ENCODE peak calls at places on chromosomes 16 and 17, in six cellular contexts. H is heart right ventricle, Y is upper lobe of right lung, U is pancreas, I is tibial nerve, V is prostate gland. Q is an unnamed sample. For H3K4me1, the result is how much of the 10 kb centered on the place peaks cover.

GRCh38 chr17:80441133-80441578 is 26.2 kb downstream of the ENDOV start:
- DNase-seq in H (peak), Y (no peak), U (no peak), I (no peak), V (no peak), Q (no peak)

GRCh38 chr17:44354582-44355309 is 8.9 kb downstream of the FAM171A2 start:
- DNase-seq in H (no peak), Y (peak), U (no peak), I (no peak), V (no peak), Q (no peak)

GRCh38 chr17:74379495-74380085 is 12.3 kb downstream of the GPR142 start:
- DNase-seq in H (peak), Y (peak), U (peak), I (peak), V (peak), Q (peak)

GRCh38 chr16:15907863-15908478 is 19.6 kb upstream of the CEP20 start:
- DNase-seq in H (no peak), Y (no peak), U (no peak), I (no peak), V (no peak), Q (no peak)

GRCh38 chr16:51773491-51773890 is 622.4 kb upstream of the SALL1 start:
- DNase-seq in H (no peak), Y (no peak), U (no peak), I (no peak), V (no peak), Q (no peak)

GRCh38 chr17:38605230-38605851 is 411 bp downstream of the SRCIN1 start:
- DNase-seq in H (no peak), Y (no peak), U (peak), I (no peak), V (no peak), Q (no peak)

GRCh38 chr16:57633383-57634064 is 5.1 kb downstream of the ADGRG1 start:
- DNase-seq in H (no peak), Y (no peak), U (no peak), I (no peak), V (no peak), Q (no peak)

GRCh38 chr17:58303981-58304734 is 23.4 kb upstream of the MPO start:
- DNase-seq in H (no peak), Y (peak), U (peak), I (no peak), V (no peak), Q (no peak)

GRCh38 chr16:81778861-81779539 is at the start of gene PLCG2:
- DNase-seq in H (peak), Y (peak), U (peak), I (peak), V (peak), Q (peak)

GRCh38 chr17:66171692-66172091 is 20.2 kb downstream of the CEP112 start:
- DNase-seq in H (no peak), Y (no peak), U (no peak), I (no peak), V (no peak), Q (no peak)

GRCh38 chr16:24610421-24610765 is 71.0 kb downstream of the RBBP6 start:
- DNase-seq in H (no peak), Y (peak), U (no peak), I (no peak), V (no peak), Q (no peak)

GRCh38 chr17:40342575-40343058 is 21.9 kb downstream of the GJD3 start:
- DNase-seq in H (no peak), Y (peak), U (no peak), I (no peak), V (no peak), Q (no peak)

GRCh38 chr17:5097101-5097834 is 14.4 kb downstream of the ZNF232 start:
- DNase-seq in H (peak), Y (peak), U (peak), I (no peak), V (peak), Q (peak)

GRCh38 chr16:58048494-58048893 is 22.9 kb downstream of the MMP15 start:
- DNase-seq in H (no peak), Y (no peak), U (no peak), I (no peak), V (no peak), Q (no peak)

GRCh38 chr17:29359777-29360176 is 30.4 kb upstream of the TAOK1 start:
- DNase-seq in H (no peak), Y (no peak), U (no peak), I (no peak), V (no peak), Q (no peak)

GRCh38 chr17:21242780-21243515 is 10.3 kb downstream of the NATD1 start:
- DNase-seq in H (peak), Y (no peak), U (no peak), I (no peak), V (no peak), Q (no peak)

GRCh38 chr17:21239680-21240374 is 13.4 kb downstream of the NATD1 start:
- DNase-seq in H (no peak), Y (no peak), U (no peak), I (no peak), V (no peak), Q (no peak)

GRCh38 chr17:21242026-21242700 is 11.0 kb downstream of the NATD1 start:
- DNase-seq in H (no peak), Y (no peak), U (no peak), I (no peak), V (no peak), Q (no peak)

GRCh38 chr17:21241564-21241963 is 11.6 kb downstream of the NATD1 start:
- DNase-seq in H (no peak), Y (no peak), U (no peak), I (no peak), V (no peak), Q (no peak)

DNA sequence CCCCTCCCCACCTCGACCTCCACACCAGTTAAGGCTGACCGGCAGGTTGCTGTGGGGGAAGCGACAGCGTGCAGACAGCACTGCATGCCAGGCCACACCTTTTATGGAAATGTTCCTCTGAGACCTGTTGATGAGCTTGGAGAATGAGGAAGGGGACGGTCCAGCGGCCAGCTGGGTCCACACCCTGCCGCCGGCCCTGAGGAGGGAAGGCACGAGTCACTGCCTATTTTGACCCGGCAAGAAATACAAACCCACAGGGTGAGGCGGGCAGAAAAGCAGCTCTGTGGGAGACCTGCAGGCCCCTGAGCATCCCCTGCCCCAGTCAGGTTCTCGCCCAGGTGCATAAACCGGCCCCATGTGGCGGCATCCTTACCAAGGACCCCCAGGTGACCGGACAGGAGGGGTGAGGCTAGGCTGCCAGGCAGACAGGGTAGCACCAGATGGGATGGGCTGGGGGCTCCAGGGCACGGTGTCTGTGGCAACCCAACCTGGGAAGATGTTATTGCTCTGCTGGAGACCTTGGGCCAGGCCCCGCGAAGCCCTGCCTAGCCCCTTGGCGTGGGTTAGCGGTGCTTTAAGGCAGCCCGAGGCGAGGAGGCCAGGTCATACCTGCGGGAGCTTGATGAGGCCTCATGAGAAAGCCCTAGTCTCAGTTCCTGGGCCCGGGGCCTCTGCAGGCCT is 12.7 kb downstream of the NATD1 start:
- DNase-seq in H (no peak), Y (no peak), U (no peak), I (no peak), V (no peak), Q (no peak)
- H3K27ac ChIP-seq in H (no peak), Y (no peak), U (no peak), I (no peak), V (no peak), Q (no peak)

GRCh38 chr17:63973930-63974593 is 1.3 kb upstream of the SCN4A start:
- DNase-seq in H (no peak), Y (no peak), U (no peak), I (no peak), V (no peak), Q (peak)

GRCh38 chr17:63976702-63977101 is 4.0 kb upstream of the SCN4A start:
- DNase-seq in H (no peak), Y (no peak), U (no peak), I (no peak), V (no peak), Q (no peak)

GRCh38 chr17:63974594-63975192 is 2.0 kb upstream of the SCN4A start:
- DNase-seq in H (no peak), Y (no peak), U (no peak), I (no peak), V (no peak), Q (no peak)

GRCh38 chr17:63975541-63976092 is 2.9 kb upstream of the SCN4A start:
- DNase-seq in H (no peak), Y (no peak), U (no peak), I (no peak), V (no peak), Q (no peak)

DNA sequence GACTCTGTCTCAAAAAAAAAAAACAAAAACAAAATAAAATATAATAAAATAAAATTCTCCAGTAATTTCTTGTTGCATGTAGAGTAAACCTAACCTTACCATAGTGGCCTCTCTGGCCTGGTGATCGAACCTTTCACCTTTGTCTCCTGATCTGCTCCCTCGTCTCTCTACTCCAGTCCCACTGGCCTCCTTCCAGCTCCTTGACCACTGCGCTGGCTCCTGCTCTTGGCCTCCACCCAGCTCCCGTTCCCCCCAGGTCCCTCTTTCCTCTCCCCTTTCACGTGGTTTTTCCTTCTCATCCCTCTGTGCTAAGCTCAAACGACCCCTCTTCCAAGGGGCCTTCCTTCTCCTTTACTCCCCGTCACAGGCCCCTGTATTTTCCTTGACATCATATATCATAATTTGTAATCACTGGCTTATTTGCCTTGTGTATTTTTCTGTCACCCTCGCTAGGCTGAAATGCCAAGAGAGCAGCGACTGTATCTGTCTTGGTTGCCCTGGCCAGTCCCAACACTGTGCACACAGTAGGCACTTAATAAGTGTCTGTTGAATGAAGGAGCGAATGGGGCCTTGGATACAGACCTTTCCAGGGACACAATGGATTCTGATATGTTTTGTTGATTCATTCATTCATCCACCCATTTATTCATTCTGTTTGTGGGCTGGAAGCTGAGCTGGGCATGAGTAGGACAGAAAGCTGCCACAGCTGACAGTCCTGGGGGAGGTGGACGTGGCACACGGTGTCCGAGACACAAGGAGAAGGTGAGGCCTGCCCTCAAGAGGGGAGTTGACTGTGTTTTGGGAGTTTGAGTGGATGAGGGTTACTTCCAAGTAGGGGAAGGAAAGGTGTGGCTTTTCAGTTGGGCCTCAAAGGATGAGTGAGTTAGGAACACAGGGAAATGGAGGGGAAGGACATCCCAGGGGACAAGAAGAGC is 5.8 kb upstream of the SCN4A start:
- DNase-seq in H (no peak), Y (no peak), U (no peak), I (no peak), V (no peak), Q (no peak)
- TF ChIP-seq CTCF in H (no peak), Y (no peak), U (no peak), I (no peak), V (no peak), Q (no peak)

GRCh38 chr17:13563916-13564315 is 37.8 kb downstream of the HS3ST3A1 start:
- DNase-seq in H (no peak), Y (no peak), U (no peak), I (no peak), V (no peak), Q (no peak)
- H3K4me1 ChIP-seq in H (under half), Y (under half), U (under half), I (under half), V (under half), Q (under half)

GRCh38 chr17:43015579-43015978 is 6.6 kb downstream of the VAT1 start:
- DNase-seq in H (peak), Y (no peak), U (no peak), I (no peak), V (no peak), Q (peak)
- H3K27ac ChIP-seq in H (peak), Y (peak), U (no peak), I (peak), V (peak), Q (no peak)

GRCh38 chr16:1667271-1667670 is 10.8 kb upstream of the JPT2 start:
- DNase-seq in H (no peak), Y (no peak), U (no peak), I (no peak), V (no peak), Q (no peak)
- TF ChIP-seq CTCF in H (no peak), Y (no peak), U (no peak), I (no peak), V (no peak), Q (no peak)

Q was measured in tibial artery.